ENCODE peak calls at places on chromosomes 2 and 18, in nine cellular contexts. B, K, G, F, Y, R, Q, T and U are unnamed samples.

GRCh38 chr18:75530548-75531211 is 103.2 kb upstream of the SMIM21 start:
- DNase-seq in B (no peak), K (no peak), G (no peak), F (no peak), Y (no peak), R (no peak), Q (no peak), T (peak), U (no peak)

GRCh38 chr2:199278099-199278498 is 179.6 kb downstream of the SATB2 start:
- DNase-seq in B (no peak), K (no peak), G (no peak), F (no peak), Y (peak), R (no peak), Q (no peak), T (no peak), U (no peak)

GRCh38 chr18:35410561-35410960 is 33.4 kb upstream of the ZNF396 start:
- DNase-seq in B (no peak), K (no peak), G (no peak), F (no peak), Y (no peak), R (no peak), Q (no peak), T (no peak), U (no peak)

GRCh38 chr2:10399358-10399757 is 48.8 kb downstream of the ODC1 start:
- DNase-seq in B (no peak), K (no peak), G (no peak), F (no peak), Y (no peak), R (no peak), Q (no peak), T (no peak), U (no peak)

GRCh38 chr2:73859721-73860586 is 31.2 kb downstream of the STAMBP start:
- DNase-seq in B (peak), K (no peak), G (no peak), F (no peak), Y (peak), R (no peak), Q (no peak), T (peak), U (no peak)

GRCh38 chr2:77397763-77398162 is 124.4 kb downstream of the LRRTM4 start:
- DNase-seq in B (no peak), K (no peak), G (no peak), F (no peak), Y (no peak), R (no peak), Q (no peak), T (no peak), U (no peak)

GRCh38 chr2:14235667-14236066 is 396.9 kb upstream of the LRATD1 start:
- DNase-seq in B (no peak), K (no peak), G (no peak), F (no peak), Y (no peak), R (no peak), Q (no peak), T (no peak), U (no peak)

GRCh38 chr2:84924173-84925106 is 19.0 kb downstream of the TMSB10 start:
- DNase-seq in B (peak), K (peak), G (peak), F (no peak), Y (peak), R (no peak), Q (peak), T (no peak), U (no peak)

GRCh38 chr2:34266908-34267697 is 668.0 kb upstream of the FAM98A start:
- DNase-seq in B (no peak), K (peak), G (peak), F (no peak), Y (no peak), R (no peak), Q (no peak), T (no peak), U (no peak)

DNA sequence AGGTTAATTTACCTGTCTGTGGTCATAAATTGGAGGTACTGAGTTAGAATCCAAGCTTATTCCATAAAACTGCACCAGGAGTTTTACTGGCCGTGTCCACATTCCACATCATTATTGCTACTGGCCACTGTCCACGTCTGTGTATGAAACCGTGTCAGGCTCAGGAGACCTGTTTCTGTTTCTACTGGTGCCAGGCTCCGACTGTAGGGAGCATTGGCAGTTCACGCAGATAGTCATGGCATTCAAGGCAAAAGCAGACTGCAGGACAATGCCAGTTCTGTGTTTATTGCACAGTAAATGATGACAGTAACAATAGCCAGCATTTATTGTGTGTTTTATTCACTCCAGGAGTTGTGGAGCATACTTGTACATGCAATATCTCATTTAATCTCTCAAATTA is 55.2 kb downstream of the MAP4K4 start:
- DNase-seq in B (no peak), K (no peak), G (no peak), F (no peak), Y (peak), R (no peak), Q (peak), T (no peak), U (no peak)
- TF ChIP-seq CTCF in B (no peak), K (no peak), G (no peak), F (no peak), Y (no peak), R (no peak), Q (no peak), T (no peak), U (no peak)

GRCh38 chr2:36695746-36696415 is 626 bp upstream of the VIT start:
- DNase-seq in B (no peak), K (peak), G (no peak), F (no peak), Y (peak), R (no peak), Q (no peak), T (no peak), U (no peak)
- TF ChIP-seq CTCF in B (no peak), K (peak), G (peak), F (no peak), Y (peak), R (peak), Q (no peak), T (peak), U (no peak)

DNA sequence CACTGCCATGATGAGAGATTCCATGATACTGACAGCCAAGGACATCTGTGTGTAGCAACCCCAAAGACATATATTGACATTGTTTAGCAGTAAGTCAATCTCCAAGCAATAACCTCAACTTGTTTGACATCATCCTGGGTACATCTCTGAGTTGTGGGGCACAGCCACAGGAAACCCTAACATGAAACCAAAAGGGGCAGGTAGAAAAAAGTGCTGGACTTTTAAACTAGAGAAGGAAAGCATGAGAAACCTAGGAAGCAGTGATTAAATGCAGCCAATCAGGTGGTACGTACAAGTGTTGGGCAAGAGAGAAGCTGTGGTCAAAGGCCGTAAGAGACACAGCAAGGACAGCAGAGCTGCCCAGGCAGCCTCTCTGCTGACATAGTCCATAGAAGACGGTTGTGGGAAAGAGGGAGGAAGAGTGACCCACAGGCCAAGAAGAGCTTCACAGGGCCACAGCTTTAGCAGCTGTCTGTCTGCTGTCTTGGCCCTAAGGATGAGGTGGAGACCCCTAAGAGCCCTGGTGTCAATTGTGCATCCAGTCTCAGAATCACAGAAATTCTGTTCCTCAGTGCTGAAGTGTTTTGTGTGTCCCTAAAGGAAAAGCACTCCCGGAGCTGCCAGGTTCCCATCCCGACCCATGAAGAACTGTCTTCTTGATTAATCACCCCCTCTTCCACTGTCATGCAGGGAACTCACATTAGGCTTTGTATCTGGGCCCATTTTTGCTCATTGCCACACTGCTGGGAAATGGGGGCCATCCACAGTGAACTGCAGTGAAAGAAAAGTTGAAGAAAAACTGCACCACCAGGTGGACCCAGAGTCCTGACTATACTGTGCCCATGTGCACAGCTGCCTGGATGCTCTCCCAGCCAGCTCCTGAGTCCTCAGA is 25.4 kb upstream of the CHN1 start:
- DNase-seq in B (peak), K (peak), G (peak), F (peak), Y (peak), R (peak), Q (peak), T (no peak), U (no peak)
- TF ChIP-seq CTCF in B (peak), K (peak), G (peak), F (peak), Y (peak), R (no peak), Q (no peak), T (peak), U (peak)

GRCh38 chr2:7133521-7133920 is 216.3 kb downstream of the RNF144A start:
- DNase-seq in B (peak), K (peak), G (peak), F (no peak), Y (no peak), R (no peak), Q (no peak), T (no peak), U (no peak)
- TF ChIP-seq CTCF in B (no peak), K (peak), G (no peak), F (peak), Y (no peak), R (no peak), Q (no peak), T (peak), U (no peak)

DNA sequence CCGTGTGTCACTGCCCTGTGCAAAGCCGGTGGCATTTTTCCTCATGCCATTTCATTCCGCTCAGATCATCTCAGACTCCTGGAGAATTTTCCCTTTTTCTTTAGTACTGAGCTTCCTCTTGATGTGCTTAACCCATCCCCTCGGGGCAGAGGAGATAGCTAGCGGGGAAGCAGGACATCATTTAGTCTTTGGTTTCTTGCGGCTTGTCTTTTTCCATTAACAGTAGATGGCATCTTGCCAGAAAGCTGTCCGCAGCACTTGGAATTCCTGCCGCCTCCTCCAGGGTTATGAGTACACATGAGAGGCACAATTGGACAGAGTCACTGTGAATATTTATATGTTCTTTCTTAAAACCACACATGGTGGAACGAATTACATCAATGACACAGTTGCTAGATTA is 226.6 kb downstream of the ALPK2 start:
- DNase-seq in B (no peak), K (no peak), G (peak), F (no peak), Y (peak), R (peak), Q (no peak), T (no peak), U (no peak)
- TF ChIP-seq CTCF in B (no peak), K (no peak), G (no peak), F (no peak), Y (no peak), R (no peak), Q (peak), T (no peak), U (no peak)

DNA sequence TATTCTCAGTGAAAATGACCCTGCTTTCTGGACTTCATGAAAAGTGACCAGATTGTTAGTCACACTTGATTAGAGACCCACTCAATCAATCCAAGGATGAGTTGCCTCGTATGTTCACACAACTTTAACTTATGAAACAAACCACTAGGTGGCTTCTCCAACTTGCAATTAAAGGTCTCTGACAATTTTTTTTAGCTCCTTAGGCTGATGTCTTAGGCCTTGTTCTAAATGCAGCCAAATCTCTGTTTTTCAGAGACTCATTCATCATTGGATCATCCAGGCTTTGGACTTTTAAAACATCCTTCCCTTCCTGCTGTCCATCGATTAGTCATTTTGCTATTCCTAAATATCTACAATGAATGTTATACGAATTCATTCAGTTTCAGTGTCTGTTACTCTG is 63.3 kb downstream of the MREG start:
- DNase-seq in B (peak), K (peak), G (no peak), F (no peak), Y (peak), R (no peak), Q (no peak), T (peak), U (peak)
- TF ChIP-seq CTCF in B (peak), K (peak), G (peak), F (peak), Y (peak), R (peak), Q (peak), T (peak), U (peak)